ENCODE peak calls at places on chromosome 13, in five cellular contexts. One of them, this sample, is unnamed.

GRCh38 chr13:82011355-82011754 is 1670.4 kb upstream of the SPRY2 start:
- DNase-seq in lower leg skin: no peak
- DNase-seq in activated CD4-positive, alpha-beta T cell treated with anti-CD3 and anti-CD28 coated beads, Interleukin-2, amount 50 U/mL, for 48 hours: no peak
- DNase-seq in AG08395: no peak
- DNase-seq in GM12878: no peak
- DNase-seq in this sample: no peak

GRCh38 chr13:113354831-113355610 is 8.9 kb downstream of the GRTP1 start:
- DNase-seq in GM12878: no peak
- DNase-seq in lower leg skin: no peak
- DNase-seq in AG08395: no peak
- DNase-seq in activated CD4-positive, alpha-beta T cell treated with anti-CD3 and anti-CD28 coated beads, Interleukin-2, amount 50 U/mL, for 48 hours: no peak
- DNase-seq in this sample: no peak

GRCh38 chr13:113962975-113963374 is 10.9 kb downstream of the C13orf46 start:
- DNase-seq in GM12878: no peak
- DNase-seq in lower leg skin: no peak
- DNase-seq in AG08395: no peak
- DNase-seq in activated CD4-positive, alpha-beta T cell treated with anti-CD3 and anti-CD28 coated beads, Interleukin-2, amount 50 U/mL, for 48 hours: no peak
- DNase-seq in this sample: no peak

GRCh38 chr13:59103004-59103768 is 1060.5 kb downstream of the DIAPH3 start:
- DNase-seq in activated CD4-positive, alpha-beta T cell treated with anti-CD3 and anti-CD28 coated beads, Interleukin-2, amount 50 U/mL, for 48 hours: no peak
- DNase-seq in GM12878: no peak
- DNase-seq in AG08395: no peak
- DNase-seq in lower leg skin: no peak
- DNase-seq in this sample: no peak

GRCh38 chr13:76014618-76015315 is 378.6 kb downstream of the LMO7 start:
- DNase-seq in AG08395: peak; percentile 6
- DNase-seq in GM12878: no peak
- DNase-seq in lower leg skin: no peak
- DNase-seq in activated CD4-positive, alpha-beta T cell treated with anti-CD3 and anti-CD28 coated beads, Interleukin-2, amount 50 U/mL, for 48 hours: no peak
- DNase-seq in this sample: no peak

GRCh38 chr13:72726721-72727416 is 560 bp downstream of the MZT1 start:
- DNase-seq in GM12878: no peak
- DNase-seq in activated CD4-positive, alpha-beta T cell treated with anti-CD3 and anti-CD28 coated beads, Interleukin-2, amount 50 U/mL, for 48 hours: peak; percentile 58
- DNase-seq in AG08395: peak; percentile 12
- DNase-seq in lower leg skin: peak; percentile 31
- DNase-seq in this sample: peak; percentile 12

GRCh38 chr13:101626925-101627555 is 174.6 kb downstream of the ITGBL1 start:
- DNase-seq in activated CD4-positive, alpha-beta T cell treated with anti-CD3 and anti-CD28 coated beads, Interleukin-2, amount 50 U/mL, for 48 hours: peak; percentile 37
- DNase-seq in lower leg skin: no peak
- DNase-seq in AG08395: no peak
- DNase-seq in GM12878: peak; percentile 57
- DNase-seq in this sample: no peak

GRCh38 chr13:102402292-102402691 is 444 bp upstream of the FGF14 start:
- DNase-seq in AG08395: peak; percentile 9
- DNase-seq in lower leg skin: no peak
- DNase-seq in activated CD4-positive, alpha-beta T cell treated with anti-CD3 and anti-CD28 coated beads, Interleukin-2, amount 50 U/mL, for 48 hours: peak; percentile 42
- DNase-seq in GM12878: no peak
- DNase-seq in this sample: peak; percentile 13

GRCh38 chr13:104105418-104106355 is 1039.5 kb upstream of the SLC10A2 start:
- DNase-seq in activated CD4-positive, alpha-beta T cell treated with anti-CD3 and anti-CD28 coated beads, Interleukin-2, amount 50 U/mL, for 48 hours: no peak
- DNase-seq in lower leg skin: no peak
- DNase-seq in GM12878: no peak
- DNase-seq in AG08395: no peak
- DNase-seq in this sample: no peak

GRCh38 chr13:113585828-113586355 is 1.3 kb downstream of the TFDP1 start:
- DNase-seq in AG08395: no peak
- DNase-seq in activated CD4-positive, alpha-beta T cell treated with anti-CD3 and anti-CD28 coated beads, Interleukin-2, amount 50 U/mL, for 48 hours: peak; percentile 30
- DNase-seq in lower leg skin: no peak
- DNase-seq in GM12878: no peak
- DNase-seq in this sample: no peak

GRCh38 chr13:97307882-97308624 is 85.9 kb downstream of the MBNL2 start:
- DNase-seq in AG08395: peak; percentile 69
- DNase-seq in activated CD4-positive, alpha-beta T cell treated with anti-CD3 and anti-CD28 coated beads, Interleukin-2, amount 50 U/mL, for 48 hours: no peak
- DNase-seq in GM12878: no peak
- DNase-seq in lower leg skin: no peak
- DNase-seq in this sample: no peak

GRCh38 chr13:99540530-99540929 is 39.3 kb downstream of the TM9SF2 start:
- DNase-seq in activated CD4-positive, alpha-beta T cell treated with anti-CD3 and anti-CD28 coated beads, Interleukin-2, amount 50 U/mL, for 48 hours: no peak
- DNase-seq in AG08395: no peak
- DNase-seq in GM12878: no peak
- DNase-seq in lower leg skin: no peak
- DNase-seq in this sample: no peak

GRCh38 chr13:63449549-63449948 is 2033.9 kb upstream of the PCDH20 start:
- DNase-seq in GM12878: no peak
- DNase-seq in lower leg skin: no peak
- DNase-seq in activated CD4-positive, alpha-beta T cell treated with anti-CD3 and anti-CD28 coated beads, Interleukin-2, amount 50 U/mL, for 48 hours: no peak
- DNase-seq in AG08395: no peak
- DNase-seq in this sample: no peak

GRCh38 chr13:33236021-33236420 is 49.5 kb downstream of the STARD13 start:
- DNase-seq in GM12878: no peak
- DNase-seq in activated CD4-positive, alpha-beta T cell treated with anti-CD3 and anti-CD28 coated beads, Interleukin-2, amount 50 U/mL, for 48 hours: no peak
- DNase-seq in lower leg skin: no peak
- DNase-seq in AG08395: peak; percentile 72
- DNase-seq in this sample: peak; percentile 66

GRCh38 chr13:71758823-71759222 is 108.2 kb downstream of the DACH1 start:
- DNase-seq in GM12878: no peak
- DNase-seq in lower leg skin: no peak
- DNase-seq in activated CD4-positive, alpha-beta T cell treated with anti-CD3 and anti-CD28 coated beads, Interleukin-2, amount 50 U/mL, for 48 hours: no peak
- DNase-seq in AG08395: no peak
- DNase-seq in this sample: no peak

GRCh38 chr13:106152047-106152446 is 383.4 kb downstream of the EFNB2 start:
- DNase-seq in AG08395: no peak
- DNase-seq in lower leg skin: no peak
- DNase-seq in activated CD4-positive, alpha-beta T cell treated with anti-CD3 and anti-CD28 coated beads, Interleukin-2, amount 50 U/mL, for 48 hours: no peak
- DNase-seq in GM12878: no peak
- DNase-seq in this sample: no peak

GRCh38 chr13:74904547-74904946 is 577.4 kb downstream of the TBC1D4 start:
- DNase-seq in lower leg skin: no peak
- DNase-seq in activated CD4-positive, alpha-beta T cell treated with anti-CD3 and anti-CD28 coated beads, Interleukin-2, amount 50 U/mL, for 48 hours: no peak
- DNase-seq in GM12878: no peak
- DNase-seq in AG08395: no peak
- DNase-seq in this sample: no peak

GRCh38 chr13:30071890-30072817 is 221.7 kb upstream of the UBL3 start:
- DNase-seq in activated CD4-positive, alpha-beta T cell treated with anti-CD3 and anti-CD28 coated beads, Interleukin-2, amount 50 U/mL, for 48 hours: no peak
- DNase-seq in AG08395: no peak
- DNase-seq in GM12878: no peak
- DNase-seq in lower leg skin: peak; percentile 74
- DNase-seq in this sample: no peak

GRCh38 chr13:75194717-75195116 is 287.3 kb downstream of the TBC1D4 start:
- DNase-seq in lower leg skin: no peak
- DNase-seq in activated CD4-positive, alpha-beta T cell treated with anti-CD3 and anti-CD28 coated beads, Interleukin-2, amount 50 U/mL, for 48 hours: no peak
- DNase-seq in AG08395: no peak
- DNase-seq in GM12878: no peak
- DNase-seq in this sample: no peak

GRCh38 chr13:114104626-114105350 is 27.6 kb downstream of the RASA3 start:
- DNase-seq in AG08395: no peak
- DNase-seq in GM12878: no peak
- DNase-seq in lower leg skin: no peak
- DNase-seq in activated CD4-positive, alpha-beta T cell treated with anti-CD3 and anti-CD28 coated beads, Interleukin-2, amount 50 U/mL, for 48 hours: no peak
- DNase-seq in this sample: no peak

GRCh38 chr13:74210693-74211393 is 76.6 kb upstream of the KLF12 start:
- DNase-seq in lower leg skin: no peak
- DNase-seq in AG08395: peak; percentile 89
- DNase-seq in activated CD4-positive, alpha-beta T cell treated with anti-CD3 and anti-CD28 coated beads, Interleukin-2, amount 50 U/mL, for 48 hours: no peak
- DNase-seq in GM12878: no peak
- DNase-seq in this sample: peak; percentile 64

This sample was measured in hepatic stellate cell.